ENCODE peak calls at places on chromosomes 3 and 15, in seven cellular contexts. A, Z, K, J, W, B and E are unnamed samples.

GRCh38 chr3:141011511-141012262 is 39.5 kb upstream of the SPSB4 start:
- DNase-seq in A (peak), Z (peak), K (peak), J (peak), W (peak), B (peak), E (peak)

GRCh38 chr3:46672349-46672695 is 21.2 kb downstream of the ALS2CL start:
- DNase-seq in A (no peak), Z (no peak), K (no peak), J (peak), W (no peak), B (no peak), E (no peak)

GRCh38 chr3:104510091-104510860 is 856.4 kb upstream of the ALCAM start:
- DNase-seq in A (no peak), Z (no peak), K (peak), J (no peak), W (no peak), B (peak), E (no peak)

GRCh38 chr3:170044280-170044679 is 6.5 kb downstream of the GPR160 start:
- DNase-seq in A (no peak), Z (no peak), K (no peak), J (no peak), W (no peak), B (no peak), E (no peak)

GRCh38 chr3:153331676-153332075 is 169.7 kb downstream of the RAP2B start:
- DNase-seq in A (no peak), Z (no peak), K (no peak), J (no peak), W (no peak), B (no peak), E (no peak)

GRCh38 chr3:44048196-44048924 is 193.3 kb upstream of the TOPAZ1 start:
- DNase-seq in A (no peak), Z (no peak), K (no peak), J (no peak), W (no peak), B (peak), E (no peak)

GRCh38 chr15:95134306-95135100 is 903.1 kb downstream of the MCTP2 start:
- DNase-seq in A (peak), Z (no peak), K (no peak), J (no peak), W (no peak), B (no peak), E (no peak)

GRCh38 chr3:102179321-102180290 is 255.2 kb upstream of the ZPLD1 start:
- DNase-seq in A (peak), Z (no peak), K (peak), J (no peak), W (no peak), B (peak), E (no peak)

GRCh38 chr3:194364652-194365434 is 4.7 kb downstream of the LRRC15 start:
- DNase-seq in A (peak), Z (no peak), K (peak), J (peak), W (no peak), B (no peak), E (no peak)

GRCh38 chr3:129525341-129525968 is 3.0 kb upstream of the RHO start:
- DNase-seq in A (peak), Z (no peak), K (peak), J (no peak), W (no peak), B (peak), E (no peak)

GRCh38 chr15:80695099-80695910 is at the start of gene ABHD17C:
- DNase-seq in A (peak), Z (peak), K (peak), J (peak), W (no peak), B (peak), E (peak)

GRCh38 chr15:68930268-68931022 is at the start of gene SPESP1:
- DNase-seq in A (peak), Z (peak), K (peak), J (peak), W (no peak), B (no peak), E (peak)

GRCh38 chr3:100665230-100665629 is 44.1 kb upstream of the TFG start:
- DNase-seq in A (no peak), Z (peak), K (no peak), J (no peak), W (peak), B (peak), E (no peak)

GRCh38 chr3:128410669-128411573 is 55.8 kb downstream of the DNAJB8 start:
- DNase-seq in A (no peak), Z (no peak), K (no peak), J (no peak), W (no peak), B (no peak), E (no peak)

GRCh38 chr3:25033407-25034029 is 394.5 kb upstream of the RARB start:
- DNase-seq in A (peak), Z (peak), K (peak), J (peak), W (no peak), B (peak), E (peak)

GRCh38 chr3:152508705-152509104 is 240.0 kb downstream of the MBNL1 start:
- DNase-seq in A (no peak), Z (no peak), K (peak), J (no peak), W (no peak), B (peak), E (no peak)

GRCh38 chr15:55267401-55268053 is 22.1 kb downstream of the RAB27A start:
- DNase-seq in A (peak), Z (peak), K (peak), J (peak), W (peak), B (peak), E (peak)

GRCh38 chr3:149145361-149145760 is 15.9 kb downstream of the HPS3 start:
- DNase-seq in A (no peak), Z (no peak), K (no peak), J (no peak), W (no peak), B (peak), E (no peak)

GRCh38 chr15:90230071-90230494 is 3.7 kb downstream of the CIB1 start:
- DNase-seq in A (no peak), Z (no peak), K (no peak), J (peak), W (no peak), B (no peak), E (no peak)

GRCh38 chr15:98485451-98485850 is 162.9 kb upstream of the IGF1R start:
- DNase-seq in A (no peak), Z (no peak), K (no peak), J (no peak), W (no peak), B (no peak), E (no peak)

GRCh38 chr3:38726751-38727150 is 77.3 kb upstream of the SCN5A start:
- DNase-seq in A (no peak), Z (no peak), K (no peak), J (no peak), W (no peak), B (no peak), E (no peak)

GRCh38 chr15:90002428-90002844 is 1.3 kb downstream of the ZNF710 start:
- DNase-seq in A (peak), Z (peak), K (peak), J (peak), W (no peak), B (peak), E (peak)

GRCh38 chr3:140319801-140320200 is 358.1 kb upstream of the TRIM42 start:
- DNase-seq in A (no peak), Z (no peak), K (no peak), J (no peak), W (no peak), B (no peak), E (no peak)

GRCh38 chr15:81106560-81106959 is 27.5 kb upstream of the CFAP161 start:
- DNase-seq in A (peak), Z (peak), K (peak), J (peak), W (peak), B (peak), E (no peak)

GRCh38 chr3:52065264-52065756 is 8.9 kb upstream of the DUSP7 start:
- DNase-seq in A (no peak), Z (no peak), K (no peak), J (peak), W (no peak), B (no peak), E (no peak)

GRCh38 chr3:138031536-138031935 is 21.6 kb downstream of the CLDN18 start:
- DNase-seq in A (no peak), Z (no peak), K (no peak), J (no peak), W (no peak), B (peak), E (no peak)

GRCh38 chr15:65862682-65863081 is 6.6 kb upstream of the RAB11A start:
- DNase-seq in A (peak), Z (peak), K (peak), J (peak), W (peak), B (peak), E (no peak)

GRCh38 chr3:112293368-112294321 is at the start of gene SLC9C1:
- DNase-seq in A (peak), Z (peak), K (peak), J (peak), W (peak), B (peak), E (no peak)